ENCODE peak calls at places on chromosomes 13 and 19, in eight cellular contexts. X, L, D, O, B, T, A and F are unnamed samples.

GRCh38 chr19:46974181-46974580 is 45.5 kb upstream of the NPAS1 start:
- DNase-seq in B (no peak), D (no peak), X (no peak), T (no peak), O (no peak), L (no peak), A (no peak), F (no peak)

GRCh38 chr13:96229356-96229755 is 139.4 kb downstream of the HS6ST3 start:
- DNase-seq in O (no peak), X (no peak), D (no peak), A (no peak), T (no peak), L (no peak), B (no peak), F (no peak)

GRCh38 chr13:28501547-28501946 is 6.6 kb upstream of the FLT1 start:
- DNase-seq in X (no peak), L (no peak), B (no peak), O (no peak), A (no peak), T (peak; percentile 58), D (no peak), F (no peak)

GRCh38 chr19:5001547-5002131 is 32.7 kb downstream of the KDM4B start:
- DNase-seq in O (no peak), T (no peak), D (no peak), L (peak; percentile 12), B (no peak), X (no peak), A (no peak), F (no peak)

GRCh38 chr13:103873725-103874124 is 807.5 kb upstream of the SLC10A2 start:
- DNase-seq in T (no peak), A (no peak), B (no peak), D (no peak), X (no peak), O (no peak), L (no peak), F (no peak)

GRCh38 chr13:112132619-112133018 is 65.7 kb downstream of the SOX1 start:
- DNase-seq in L (no peak), O (no peak), T (no peak), A (no peak), D (no peak), B (no peak), X (no peak), F (peak; percentile 27)

GRCh38 chr13:97113231-97114001 is 108.7 kb upstream of the MBNL2 start:
- DNase-seq in O (no peak), B (no peak), X (no peak), T (no peak), A (no peak), D (no peak), L (no peak), F (no peak)

GRCh38 chr19:48490980-48491792 is 20.4 kb downstream of the LMTK3 start:
- DNase-seq in T (no peak), A (no peak), B (peak; percentile 50), O (peak; percentile 66), D (no peak), L (no peak), X (no peak), F (no peak)

GRCh38 chr19:4707956-4708650 is 15.5 kb downstream of the DPP9 start:
- DNase-seq in L (peak; percentile 38), X (no peak), A (peak; percentile 81), B (no peak), D (no peak), T (peak; percentile 84), O (peak; percentile 36), F (no peak)

GRCh38 chr19:49387936-49388372 is at the start of gene KASH5:
- DNase-seq in B (peak; percentile 75), L (peak; percentile 34), O (peak; percentile 78), X (no peak), A (peak; percentile 77), D (no peak), T (peak; percentile 85), F (peak; percentile 88)

GRCh38 chr13:75175575-75175974 is 306.4 kb downstream of the TBC1D4 start:
- DNase-seq in O (no peak), D (no peak), X (no peak), B (no peak), T (no peak), A (no peak), L (no peak), F (no peak)

GRCh38 chr13:74040200-74040599 is 94.0 kb downstream of the KLF12 start:
- DNase-seq in A (no peak), T (peak; percentile 59), D (no peak), B (no peak), O (peak; percentile 41), L (peak; percentile 38), X (no peak), F (no peak)

GRCh38 chr13:80835902-80836301 is 495.0 kb upstream of the SPRY2 start:
- DNase-seq in O (no peak), X (no peak), T (no peak), L (no peak), A (no peak), D (no peak), B (no peak), F (no peak)

GRCh38 chr13:80858131-80858530 is 517.2 kb upstream of the SPRY2 start:
- DNase-seq in B (no peak), L (no peak), T (no peak), O (no peak), D (no peak), A (no peak), X (no peak), F (no peak)

GRCh38 chr13:97242755-97243497 is 20.8 kb downstream of the MBNL2 start:
- DNase-seq in O (no peak), B (no peak), A (no peak), T (peak; percentile 39), L (no peak), X (no peak), D (no peak), F (no peak)

GRCh38 chr13:103815619-103816018 is 749.4 kb upstream of the SLC10A2 start:
- DNase-seq in L (no peak), B (no peak), X (no peak), T (no peak), A (no peak), D (no peak), O (no peak), F (no peak)

GRCh38 chr13:44576396-44577235 is 486 bp upstream of the TSC22D1 start:
- DNase-seq in X (no peak), O (peak; percentile 19), T (no peak), B (peak; percentile 19), D (no peak), A (peak; percentile 66), L (peak; percentile 20), F (no peak)

DNA sequence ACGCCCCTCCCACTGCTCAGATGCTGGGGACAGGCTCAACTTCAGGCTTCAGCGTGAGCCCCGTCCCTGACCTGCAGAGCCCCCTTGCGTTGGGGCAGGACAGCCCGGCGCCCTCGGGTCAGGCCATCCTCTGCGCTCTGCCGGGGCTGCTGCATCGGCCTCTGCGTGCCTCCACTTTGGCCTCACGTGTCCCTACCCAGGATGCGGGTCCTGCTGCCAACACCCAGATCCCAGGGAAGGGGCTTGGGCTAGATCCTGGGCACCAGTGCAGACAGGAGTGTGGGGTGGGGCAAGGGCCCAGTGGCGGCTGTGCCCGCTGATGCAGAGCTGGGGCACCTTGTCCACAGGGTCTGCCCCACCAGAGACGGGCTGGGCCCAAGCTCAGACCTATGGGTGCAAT is 13.0 kb downstream of the CBARP start:
- DNase-seq in A (no peak), L (no peak), T (no peak), D (no peak), X (no peak), O (no peak), B (no peak), F (no peak)
- H3K36me3 ChIP-seq in A (peaks cover 59% of the 10 kb centered on the region), L (peaks cover 5% of the 10 kb centered on the region), T (peaks cover 24% of the 10 kb centered on the region), D (no peaks in the 10 kb centered on the region), X (peaks cover 30% of the 10 kb centered on the region), O (no peaks in the 10 kb centered on the region), B (peaks cover 6% of the 10 kb centered on the region), F (peaks cover 50% of the 10 kb centered on the region)

DNA sequence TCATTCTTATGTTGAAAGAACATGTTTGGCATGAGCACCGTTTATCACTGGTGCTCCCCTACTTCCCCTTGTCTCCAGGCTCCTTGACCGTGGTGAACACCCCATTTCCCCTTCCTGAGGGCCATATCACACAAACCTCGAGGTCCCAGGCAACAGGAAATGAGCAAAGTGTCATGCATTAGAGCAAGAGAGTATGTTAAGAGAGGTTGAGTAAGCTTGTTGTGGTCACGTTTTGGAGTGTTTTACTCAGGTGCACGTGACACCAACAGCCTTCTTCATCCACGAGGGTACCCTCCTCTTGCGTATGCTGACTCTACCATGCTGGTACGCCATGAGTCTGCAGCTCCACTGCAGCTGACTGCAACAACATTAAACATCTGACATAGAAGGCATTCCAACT is 482.2 kb upstream of the NBEA start:
- DNase-seq in T (no peak), X (peak; percentile 66), B (no peak), O (no peak), D (no peak), L (no peak), A (no peak), F (no peak)
- H3K36me3 ChIP-seq in T (no peaks in the 10 kb centered on the region), X (no peaks in the 10 kb centered on the region), B (no peaks in the 10 kb centered on the region), O (no peaks in the 10 kb centered on the region), D (no peaks in the 10 kb centered on the region), L (no peaks in the 10 kb centered on the region), A (no peaks in the 10 kb centered on the region), F (no peaks in the 10 kb centered on the region)

GRCh38 chr19:38615007-38615581 is 2.7 kb downstream of the MAP4K1 start:
- DNase-seq in T (no peak), A (no peak), D (no peak), L (no peak), O (no peak), X (no peak), B (no peak), F (no peak)

GRCh38 chr19:38614289-38614688 is 3.5 kb downstream of the MAP4K1 start:
- DNase-seq in X (no peak), T (no peak), D (no peak), A (no peak), L (no peak), B (no peak), O (no peak), F (no peak)

GRCh38 chr19:38617283-38617763 is 430 bp downstream of the MAP4K1 start:
- DNase-seq in D (no peak), L (no peak), X (no peak), A (no peak), T (no peak), B (no peak), O (no peak), F (no peak)

GRCh38 chr19:38617764-38618589 is at the start of gene MAP4K1:
- DNase-seq in L (no peak), A (no peak), X (no peak), T (peak; percentile 38), B (peak; percentile 56), D (no peak), O (peak; percentile 78), F (no peak)

DNA sequence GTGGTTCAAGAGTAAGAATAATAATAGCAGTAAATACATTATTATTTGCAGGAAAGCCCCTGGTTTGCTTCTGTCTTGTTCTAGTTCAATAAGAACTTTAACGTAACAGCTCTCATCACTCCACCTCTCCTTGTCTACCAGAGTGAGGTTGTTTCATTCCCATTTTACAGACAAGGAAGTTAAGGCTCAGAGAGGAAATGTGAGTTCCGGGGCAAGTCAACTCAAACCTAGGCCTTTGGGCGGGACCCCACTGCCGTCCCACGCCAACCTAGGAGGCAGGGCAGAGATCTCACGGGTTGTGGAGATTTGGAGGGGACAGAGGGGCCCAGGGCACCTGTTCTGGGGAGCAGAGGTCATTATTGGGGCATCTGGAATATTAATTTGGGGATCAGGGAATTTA is 1.5 kb downstream of the MAP4K1 start:
- DNase-seq in B (no peak), O (no peak), T (no peak), X (no peak), D (no peak), L (no peak), A (no peak), F (no peak)
- H3K36me3 ChIP-seq in B (peaks cover 33% of the 10 kb centered on the region), O (no peaks in the 10 kb centered on the region), T (peaks cover 8% of the 10 kb centered on the region), X (peaks cover 11% of the 10 kb centered on the region), D (no peaks in the 10 kb centered on the region), L (peaks cover 16% of the 10 kb centered on the region), A (peaks cover 11% of the 10 kb centered on the region), F (peaks cover 9% of the 10 kb centered on the region)

GRCh38 chr19:29840066-29840950 is 28.5 kb downstream of the CCNE1 start:
- DNase-seq in B (no peak), L (no peak), A (peak; percentile 45), X (no peak), T (no peak), D (no peak), O (no peak), F (no peak)
- H3K36me3 ChIP-seq in B (no peaks in the 10 kb centered on the region), L (no peaks in the 10 kb centered on the region), A (no peaks in the 10 kb centered on the region), X (no peaks in the 10 kb centered on the region), T (no peaks in the 10 kb centered on the region), D (no peaks in the 10 kb centered on the region), O (no peaks in the 10 kb centered on the region), F (no peaks in the 10 kb centered on the region)